ENCODE peak calls at places on chromosomes 5 and 9, in five cellular contexts. E, L, W, Y and B are unnamed samples.
A peak's percentile ranks its signal among the peaks of the same experiment; 100 is the strongest.

GRCh38 chr5:170892201-170892600 is 30.4 kb downstream of the RANBP17 start:
- DNase-seq in E (no peak), L (no peak), W (no peak), Y (no peak), B (no peak)

GRCh38 chr5:68932830-68933434 is 160.9 kb upstream of the SLC30A5 start:
- DNase-seq in E (peak; percentile 12), L (peak; percentile 20), W (no peak), Y (no peak), B (no peak)

GRCh38 chr5:58366461-58366860 is 93.4 kb downstream of the PLK2 start:
- DNase-seq in E (no peak), L (no peak), W (no peak), Y (no peak), B (no peak)

GRCh38 chr9:90916147-90916734 is 114.6 kb downstream of the SYK start:
- DNase-seq in E (no peak), L (no peak), W (no peak), Y (no peak), B (no peak)

GRCh38 chr5:91538179-91538578 is 155.1 kb upstream of the ARRDC3 start:
- DNase-seq in E (no peak), L (no peak), W (no peak), Y (no peak), B (no peak)

GRCh38 chr9:68780377-68780707 is 75.3 kb downstream of the PIP5K1B start:
- DNase-seq in E (no peak), L (no peak), W (no peak), Y (no peak), B (no peak)

GRCh38 chr9:82488702-82489578 is 500.4 kb downstream of the SPATA31D1 start:
- DNase-seq in E (no peak), L (no peak), W (no peak), Y (no peak), B (no peak)

GRCh38 chr9:114164191-114164794 is 9.0 kb downstream of the COL27A1 start:
- DNase-seq in E (no peak), L (no peak), W (no peak), Y (no peak), B (no peak)

GRCh38 chr5:132224721-132225120 is 2.9 kb downstream of the P4HA2 start:
- DNase-seq in E (no peak), L (no peak), W (no peak), Y (peak; percentile 39), B (no peak)

GRCh38 chr5:125607018-125607417 is 816.2 kb upstream of the GRAMD2B start:
- DNase-seq in E (no peak), L (no peak), W (no peak), Y (no peak), B (no peak)

GRCh38 chr5:132023258-132024116 is 12.0 kb upstream of the ACSL6 start:
- DNase-seq in E (no peak), L (no peak), W (no peak), Y (no peak), B (peak; percentile 1)

GRCh38 chr9:75451505-75451904 is 363.2 kb downstream of the OSTF1 start:
- DNase-seq in E (no peak), L (no peak), W (no peak), Y (no peak), B (no peak)

GRCh38 chr5:157689942-157690689 is 18.8 kb downstream of the C5orf52 start:
- DNase-seq in E (no peak), L (peak; percentile 7), W (no peak), Y (no peak), B (peak; percentile 63)

GRCh38 chr9:89814340-89815040 is 209.7 kb downstream of the GADD45G start:
- DNase-seq in E (no peak), L (no peak), W (peak; percentile 26), Y (peak; percentile 46), B (peak; percentile 51)

GRCh38 chr5:61301820-61302563 is 30.1 kb upstream of the ZSWIM6 start:
- DNase-seq in E (no peak), L (no peak), W (peak; percentile 70), Y (peak; percentile 67), B (no peak)

DNA sequence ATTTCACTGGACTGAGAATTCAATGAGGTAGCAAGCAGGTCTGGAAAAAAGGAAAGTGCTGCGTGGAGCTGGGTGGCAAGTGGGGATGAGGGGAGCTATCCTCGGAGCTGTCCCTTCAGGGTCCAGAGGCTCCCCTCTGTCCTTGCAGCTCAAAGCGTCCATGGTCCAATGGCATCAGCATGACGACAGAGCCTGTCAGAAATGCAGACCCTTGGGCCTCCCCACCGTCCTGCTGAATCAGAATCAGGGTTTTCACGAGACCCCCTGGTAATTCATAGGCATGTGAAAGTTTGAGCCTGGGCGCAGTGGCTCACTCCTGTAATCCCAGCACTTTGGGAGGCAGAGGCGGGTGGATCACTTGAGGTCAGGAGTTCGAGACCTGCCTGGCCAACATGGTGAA is 5.5 kb downstream of the HIGD2A start:
- DNase-seq in E (no peak), L (no peak), W (no peak), Y (no peak), B (no peak)
- H3K36me3 ChIP-seq in E (no peaks in the 10 kb centered on the region), L (peaks cover 9% of the 10 kb centered on the region), W (no peaks in the 10 kb centered on the region), Y (peaks cover 17% of the 10 kb centered on the region), B (no peaks in the 10 kb centered on the region)

DNA sequence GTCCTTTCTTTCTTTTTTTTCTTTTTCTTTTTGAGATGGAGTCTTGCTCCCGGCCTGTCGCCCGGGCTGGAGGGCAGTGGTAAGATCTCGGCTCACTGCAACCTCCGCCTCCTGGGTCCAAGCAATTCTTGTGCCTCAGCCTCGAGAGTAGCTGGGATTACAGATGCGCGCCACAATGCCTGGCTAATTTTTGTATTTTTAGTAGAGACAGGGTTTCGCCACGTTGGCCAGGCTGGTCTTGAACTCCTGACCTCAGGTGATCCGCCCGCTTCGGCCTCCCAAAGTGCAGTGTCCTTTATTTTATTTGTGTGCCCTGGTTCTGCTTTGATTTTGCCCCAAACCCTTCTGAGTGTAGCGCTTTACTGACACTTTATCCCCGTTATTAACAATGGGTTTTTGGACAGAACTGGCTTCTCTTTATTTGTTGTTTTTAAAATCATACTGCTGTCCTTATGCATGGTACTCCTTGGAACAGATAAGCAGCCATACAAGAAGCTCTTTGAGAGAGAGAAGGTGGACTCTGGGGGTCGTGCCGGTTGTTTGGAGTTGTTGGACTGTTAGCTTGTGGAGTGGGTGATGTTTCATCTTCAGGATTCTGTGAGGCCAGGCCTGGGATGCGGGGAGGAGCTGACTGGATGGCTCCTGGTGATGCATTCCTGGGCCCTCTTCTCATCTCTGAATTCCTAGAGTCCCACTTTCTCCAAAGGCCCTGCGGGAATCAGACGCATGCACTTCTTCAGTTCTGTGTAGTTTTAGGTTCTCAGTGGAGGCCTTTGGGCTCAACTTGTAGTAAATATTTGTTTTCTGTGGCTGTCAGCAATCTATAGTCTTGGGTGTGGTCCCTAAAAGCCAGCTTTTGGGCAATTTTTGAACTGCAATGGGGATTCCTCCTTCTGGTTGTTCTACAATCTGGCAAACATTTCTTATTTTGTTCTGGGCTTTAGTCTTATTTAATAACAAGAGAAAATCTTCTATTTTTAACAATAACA is 47.8 kb downstream of the PTTG1 start:
- DNase-seq in E (no peak), L (no peak), W (no peak), Y (no peak), B (peak; percentile 26)
- H3K4me3 ChIP-seq in E (peak overlapping the region; percentile 37), L (peak overlapping the region; percentile 56), W (no peak overlapping the region), Y (peak overlapping the region; percentile 23), B (no peak overlapping the region)

GRCh38 chr9:93900436-93900819 is 54.7 kb downstream of the BARX1 start:
- DNase-seq in E (no peak), L (no peak), W (no peak), Y (no peak), B (peak; percentile 7)

GRCh38 chr9:93898026-93898425 is 57.1 kb downstream of the BARX1 start:
- DNase-seq in E (peak; percentile 10), L (no peak), W (no peak), Y (no peak), B (peak; percentile 34)

GRCh38 chr9:93899609-93900435 is 55.3 kb downstream of the BARX1 start:
- DNase-seq in E (no peak), L (no peak), W (peak; percentile 2), Y (peak; percentile 40), B (peak; percentile 31)

GRCh38 chr9:93897075-93897970 is 57.8 kb downstream of the BARX1 start:
- DNase-seq in E (no peak), L (no peak), W (no peak), Y (no peak), B (peak; percentile 37)

GRCh38 chr9:93898502-93899426 is 56.4 kb downstream of the BARX1 start:
- DNase-seq in E (no peak), L (no peak), W (no peak), Y (peak; percentile 48), B (peak; percentile 48)
- H3K36me3 ChIP-seq in E (no peaks in the 10 kb centered on the region), L (no peaks in the 10 kb centered on the region), W (no peaks in the 10 kb centered on the region), Y (no peaks in the 10 kb centered on the region), B (no peaks in the 10 kb centered on the region)

GRCh38 chr5:15483348-15484090 is 16.5 kb upstream of the FBXL7 start:
- DNase-seq in E (no peak), L (no peak), W (no peak), Y (no peak), B (no peak)
- H3K4me3 ChIP-seq in E (no peak overlapping the region), L (no peak overlapping the region), W (no peak overlapping the region), Y (no peak overlapping the region), B (no peak overlapping the region)

GRCh38 chr9:98770717-98771116 is 25.6 kb downstream of the ANKS6 start:
- DNase-seq in E (no peak), L (no peak), W (no peak), Y (no peak), B (no peak)
- H3K36me3 ChIP-seq in E (peaks cover 7% of the 10 kb centered on the region), L (no peaks in the 10 kb centered on the region), W (peaks cover 10% of the 10 kb centered on the region), Y (peaks cover 47% of the 10 kb centered on the region), B (peaks cover 33% of the 10 kb centered on the region)

GRCh38 chr5:27706832-27707231 is 668.4 kb upstream of the CDH9 start:
- DNase-seq in E (no peak), L (no peak), W (no peak), Y (no peak), B (no peak)
- H3K4me3 ChIP-seq in E (no peak overlapping the region), L (no peak overlapping the region), W (no peak overlapping the region), Y (no peak overlapping the region), B (no peak overlapping the region)

GRCh38 chr5:43288269-43288831 is 24.9 kb downstream of the HMGCS1 start:
- DNase-seq in E (no peak), L (no peak), W (no peak), Y (no peak), B (no peak)
- H3K36me3 ChIP-seq in E (peaks cover 12% of the 10 kb centered on the region), L (peaks cover 13% of the 10 kb centered on the region), W (peaks cover 4% of the 10 kb centered on the region), Y (peaks cover 61% of the 10 kb centered on the region), B (peaks cover 25% of the 10 kb centered on the region)

GRCh38 chr9:100577776-100578448 is at the start of gene CAVIN4:
- DNase-seq in E (no peak), L (no peak), W (peak; percentile 40), Y (no peak), B (no peak)
- H3K4me3 ChIP-seq in E (no peak within 1 kb of the TSS), L (no peak within 1 kb of the TSS), W (peak within 1 kb of the TSS; percentile 68), Y (no peak within 1 kb of the TSS), B (no peak within 1 kb of the TSS)

GRCh38 chr9:15461601-15462000 is 38.9 kb downstream of the SNAPC3 start:
- DNase-seq in E (no peak), L (no peak), W (no peak), Y (no peak), B (no peak)
- H3K36me3 ChIP-seq in E (peaks cover 21% of the 10 kb centered on the region), L (peaks cover 17% of the 10 kb centered on the region), W (peaks cover 4% of the 10 kb centered on the region), Y (peaks cover 97% of the 10 kb centered on the region), B (peaks cover 15% of the 10 kb centered on the region)

GRCh38 chr5:166977916-166978434 is 1313.5 kb upstream of the WWC1 start:
- DNase-seq in E (no peak), L (no peak), W (no peak), Y (no peak), B (no peak)
- H3K4me3 ChIP-seq in E (no peak overlapping the region), L (no peak overlapping the region), W (peak overlapping the region; percentile 38), Y (peak overlapping the region; percentile 36), B (peak overlapping the region; percentile 71)